ENCODE peak calls at places on chromosomes 12 and 14, in five cellular contexts. One of them, this sample, is unnamed.

GRCh38 chr14:65203574-65203973 is 101.3 kb upstream of the MAX start:
- DNase-seq in IMR-90: no peak
- DNase-seq in ovary: no peak
- DNase-seq in NB4: no peak
- DNase-seq in lower leg skin: no peak
- DNase-seq in this sample: no peak

GRCh38 chr12:15059123-15059522 is 86.3 kb downstream of the PDE6H start:
- DNase-seq in NB4: no peak
- DNase-seq in lower leg skin: no peak
- DNase-seq in ovary: no peak
- DNase-seq in IMR-90: no peak
- DNase-seq in this sample: no peak

GRCh38 chr14:36941783-36942521 is 230.5 kb downstream of the SLC25A21 start:
- DNase-seq in lower leg skin: peak
- DNase-seq in IMR-90: peak
- DNase-seq in ovary: peak
- DNase-seq in NB4: peak
- DNase-seq in this sample: peak

GRCh38 chr12:39443704-39444234 is 849 bp upstream of the KIF21A start:
- DNase-seq in NB4: no peak
- DNase-seq in ovary: no peak
- DNase-seq in lower leg skin: no peak
- DNase-seq in IMR-90: no peak
- DNase-seq in this sample: no peak

GRCh38 chr14:104121142-104121541 is 17.2 kb upstream of the KIF26A start:
- DNase-seq in NB4: no peak
- DNase-seq in lower leg skin: no peak
- DNase-seq in ovary: no peak
- DNase-seq in IMR-90: no peak
- DNase-seq in this sample: no peak

GRCh38 chr14:96029089-96029650 is 10.0 kb upstream of the C14orf132 start:
- DNase-seq in lower leg skin: no peak
- DNase-seq in IMR-90: no peak
- DNase-seq in ovary: no peak
- DNase-seq in NB4: no peak
- DNase-seq in this sample: no peak

GRCh38 chr14:99261916-99262787 is 9.8 kb downstream of the BCL11B start:
- DNase-seq in lower leg skin: no peak
- DNase-seq in NB4: no peak
- DNase-seq in IMR-90: no peak
- DNase-seq in ovary: no peak
- DNase-seq in this sample: no peak

GRCh38 chr12:91098942-91099341 is 12.4 kb downstream of the LUM start:
- DNase-seq in IMR-90: peak
- DNase-seq in ovary: no peak
- DNase-seq in NB4: no peak
- DNase-seq in lower leg skin: peak
- DNase-seq in this sample: no peak

GRCh38 chr12:49012739-49013138 is 5.8 kb downstream of the PRKAG1 start:
- DNase-seq in IMR-90: no peak
- DNase-seq in NB4: no peak
- DNase-seq in lower leg skin: no peak
- DNase-seq in ovary: no peak
- DNase-seq in this sample: no peak

GRCh38 chr12:113452458-113452857 is 19.2 kb downstream of the LHX5 start:
- DNase-seq in NB4: no peak
- DNase-seq in lower leg skin: no peak
- DNase-seq in IMR-90: no peak
- DNase-seq in ovary: no peak
- DNase-seq in this sample: no peak

GRCh38 chr12:4987076-4987775 is 56.5 kb upstream of the KCNA5 start:
- DNase-seq in ovary: no peak
- DNase-seq in lower leg skin: no peak
- DNase-seq in NB4: no peak
- DNase-seq in IMR-90: no peak
- DNase-seq in this sample: no peak

GRCh38 chr12:28303192-28303591 is 112.9 kb downstream of the CCDC91 start:
- DNase-seq in IMR-90: no peak
- DNase-seq in NB4: no peak
- DNase-seq in ovary: no peak
- DNase-seq in lower leg skin: no peak
- DNase-seq in this sample: no peak

GRCh38 chr12:96225003-96225855 is 31.1 kb downstream of the ELK3 start:
- DNase-seq in ovary: peak
- DNase-seq in lower leg skin: no peak
- DNase-seq in NB4: no peak
- DNase-seq in IMR-90: no peak
- DNase-seq in this sample: no peak

GRCh38 chr12:29614926-29615325 is 117.4 kb upstream of the OVCH1 start:
- DNase-seq in lower leg skin: no peak
- DNase-seq in NB4: no peak
- DNase-seq in IMR-90: no peak
- DNase-seq in ovary: no peak
- DNase-seq in this sample: no peak

GRCh38 chr14:99230271-99231141 is 41.5 kb downstream of the BCL11B start:
- DNase-seq in IMR-90: no peak
- DNase-seq in NB4: peak
- DNase-seq in lower leg skin: no peak
- DNase-seq in ovary: no peak
- DNase-seq in this sample: no peak

GRCh38 chr14:50974118-50974517 is 29.8 kb upstream of the PYGL start:
- DNase-seq in IMR-90: no peak
- DNase-seq in NB4: no peak
- DNase-seq in lower leg skin: no peak
- DNase-seq in ovary: no peak
- DNase-seq in this sample: no peak

GRCh38 chr12:56188786-56189335 is 422 bp downstream of the SMARCC2 start:
- DNase-seq in IMR-90: no peak
- DNase-seq in ovary: peak
- DNase-seq in NB4: no peak
- DNase-seq in lower leg skin: no peak
- DNase-seq in this sample: no peak

GRCh38 chr12:56188116-56188785 is 1.0 kb downstream of the SMARCC2 start:
- DNase-seq in ovary: no peak
- DNase-seq in lower leg skin: no peak
- DNase-seq in NB4: peak
- DNase-seq in IMR-90: no peak
- DNase-seq in this sample: peak

GRCh38 chr12:56189336-56189917 is at the start of gene SMARCC2:
- DNase-seq in NB4: peak
- DNase-seq in IMR-90: peak
- DNase-seq in lower leg skin: peak
- DNase-seq in ovary: peak
- DNase-seq in this sample: peak

GRCh38 chr12:56190695-56191155 is 1.4 kb upstream of the SMARCC2 start:
- DNase-seq in IMR-90: no peak
- DNase-seq in ovary: no peak
- DNase-seq in NB4: peak
- DNase-seq in lower leg skin: no peak
- DNase-seq in this sample: no peak

GRCh38 chr12:56189918-56190694 is 823 bp upstream of the SMARCC2 start:
- DNase-seq in ovary: peak
- DNase-seq in NB4: peak
- DNase-seq in lower leg skin: peak
- DNase-seq in IMR-90: peak
- DNase-seq in this sample: peak
- TF ChIP-seq POLR2A in ovary: no peak
- TF ChIP-seq POLR2A in NB4: no peak
- TF ChIP-seq POLR2A in lower leg skin: no peak
- TF ChIP-seq POLR2A in IMR-90: no peak
- TF ChIP-seq POLR2A in this sample: peak

DNA sequence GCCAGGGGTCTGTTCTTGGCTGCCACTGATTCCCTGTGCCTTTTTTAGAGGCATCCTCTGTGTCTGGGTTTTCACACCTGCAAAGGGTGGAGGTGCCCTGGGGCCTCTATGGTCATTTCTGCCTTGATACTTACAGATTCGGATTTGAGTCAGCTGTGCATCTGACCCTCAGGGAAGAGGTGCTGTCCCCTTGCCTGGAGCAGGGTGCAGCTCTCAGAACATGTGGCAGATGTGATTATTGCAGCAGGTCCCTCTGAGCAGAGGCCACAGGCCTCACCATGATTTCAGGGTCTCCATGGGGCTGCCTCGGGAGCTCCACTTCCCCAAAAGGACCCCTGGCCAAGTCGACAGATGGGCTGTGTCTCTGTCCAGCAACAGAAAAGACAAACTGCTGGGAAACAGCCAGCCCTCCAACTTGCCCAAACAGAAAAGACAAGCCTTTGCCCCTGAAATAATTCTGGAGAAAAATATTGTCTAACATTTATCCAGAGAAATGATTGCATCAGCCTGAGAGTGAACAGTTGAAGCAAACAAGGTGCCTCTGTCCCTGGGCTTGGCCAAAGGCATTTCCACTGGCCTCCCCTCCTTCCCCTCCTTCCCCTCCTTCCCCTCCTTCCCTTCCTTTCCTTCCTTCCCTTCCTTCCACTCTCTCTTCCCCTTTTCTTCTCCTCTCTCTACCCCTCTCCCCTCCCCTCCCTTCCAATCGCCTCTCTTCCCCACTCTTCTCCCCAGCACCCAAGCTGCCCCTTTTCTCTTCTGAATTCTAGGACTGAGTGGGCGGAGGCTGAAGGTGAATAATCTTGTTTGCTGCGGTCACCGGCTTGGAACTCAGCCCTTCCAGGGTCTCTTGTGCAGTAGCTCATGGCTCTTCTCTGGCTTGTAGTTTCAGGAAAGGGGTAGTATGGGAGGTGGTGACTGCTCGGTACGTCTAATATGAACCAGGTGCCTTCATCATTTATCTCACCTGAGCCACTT is 676 bp downstream of the SERPINA3 start:
- DNase-seq in IMR-90: peak
- DNase-seq in lower leg skin: no peak
- DNase-seq in ovary: peak
- DNase-seq in NB4: no peak
- DNase-seq in this sample: no peak
- TF ChIP-seq POLR2A in IMR-90: no peak
- TF ChIP-seq POLR2A in lower leg skin: no peak
- TF ChIP-seq POLR2A in ovary: no peak
- TF ChIP-seq POLR2A in NB4: no peak
- TF ChIP-seq POLR2A in this sample: no peak

GRCh38 chr12:31961137-31961536 is 1.9 kb downstream of the RESF1 start:
- DNase-seq in IMR-90: no peak
- DNase-seq in lower leg skin: no peak
- DNase-seq in NB4: no peak
- DNase-seq in ovary: no peak
- DNase-seq in this sample: peak

GRCh38 chr12:31959051-31959700 is at the start of gene RESF1:
- DNase-seq in ovary: peak
- DNase-seq in IMR-90: peak
- DNase-seq in lower leg skin: peak
- DNase-seq in NB4: peak
- DNase-seq in this sample: peak

GRCh38 chr12:31958601-31959000 is 614 bp upstream of the RESF1 start:
- DNase-seq in NB4: no peak
- DNase-seq in ovary: no peak
- DNase-seq in IMR-90: no peak
- DNase-seq in lower leg skin: no peak
- DNase-seq in this sample: no peak

GRCh38 chr12:31962076-31962475 is 2.9 kb downstream of the RESF1 start:
- DNase-seq in lower leg skin: no peak
- DNase-seq in ovary: no peak
- DNase-seq in NB4: no peak
- DNase-seq in IMR-90: no peak
- DNase-seq in this sample: peak

DNA sequence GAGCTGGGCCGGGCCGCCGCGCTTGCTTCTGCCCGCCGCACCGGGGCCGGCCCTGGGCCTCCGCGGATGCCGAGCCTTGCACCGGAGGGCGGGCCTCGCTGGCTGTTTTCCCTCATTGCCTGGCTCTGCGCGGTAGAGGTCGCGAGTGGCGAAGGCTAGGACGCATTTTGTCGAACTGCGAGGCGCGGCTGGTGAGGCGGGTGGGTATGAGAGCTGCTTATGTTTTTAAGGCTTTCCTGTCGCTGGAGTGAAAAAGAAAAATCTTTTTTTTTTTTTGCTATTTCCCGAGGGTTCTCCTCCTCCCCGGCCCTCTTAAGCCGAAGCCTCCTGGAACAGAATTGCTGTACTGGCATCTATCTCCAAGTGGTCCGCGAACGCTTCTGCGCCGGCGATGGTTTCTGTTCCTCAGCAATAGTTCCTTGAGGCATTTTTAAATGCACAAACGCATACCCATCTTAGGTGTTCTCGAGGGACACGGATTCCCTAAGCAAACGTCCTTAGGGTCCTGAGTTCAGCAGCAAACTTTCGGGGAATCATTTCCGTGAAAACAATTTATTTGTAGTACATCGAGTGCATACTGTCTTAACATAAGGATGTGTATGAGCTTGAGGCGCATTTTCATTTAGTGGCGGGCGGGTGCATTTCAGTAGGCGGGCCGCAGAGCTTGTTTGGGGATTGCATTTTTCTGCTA is 631 bp downstream of the RESF1 start:
- DNase-seq in ovary: peak
- DNase-seq in NB4: peak
- DNase-seq in lower leg skin: peak
- DNase-seq in IMR-90: peak
- DNase-seq in this sample: peak
- TF ChIP-seq POLR2A in ovary: no peak
- TF ChIP-seq POLR2A in NB4: no peak
- TF ChIP-seq POLR2A in lower leg skin: no peak
- TF ChIP-seq POLR2A in IMR-90: no peak
- TF ChIP-seq POLR2A in this sample: no peak

GRCh38 chr14:75254381-75254821 is 24.2 kb upstream of the FOS start:
- DNase-seq in ovary: no peak
- DNase-seq in lower leg skin: peak
- DNase-seq in NB4: no peak
- DNase-seq in IMR-90: no peak
- DNase-seq in this sample: no peak
- TF ChIP-seq POLR2A in ovary: no peak
- TF ChIP-seq POLR2A in lower leg skin: no peak
- TF ChIP-seq POLR2A in NB4: no peak
- TF ChIP-seq POLR2A in IMR-90: no peak
- TF ChIP-seq POLR2A in this sample: no peak

GRCh38 chr14:93332853-93333630 is at the start of gene BTBD7:
- DNase-seq in lower leg skin: peak
- DNase-seq in ovary: peak
- DNase-seq in NB4: peak
- DNase-seq in IMR-90: peak
- DNase-seq in this sample: peak
- TF ChIP-seq POLR2A in lower leg skin: peak
- TF ChIP-seq POLR2A in ovary: peak
- TF ChIP-seq POLR2A in NB4: peak
- TF ChIP-seq POLR2A in IMR-90: peak
- TF ChIP-seq POLR2A in this sample: peak

GRCh38 chr14:23366163-23366921 is 1.4 kb upstream of the EFS start:
- DNase-seq in NB4: no peak
- DNase-seq in lower leg skin: peak
- DNase-seq in IMR-90: peak
- DNase-seq in ovary: peak
- DNase-seq in this sample: no peak
- TF ChIP-seq POLR2A in NB4: no peak
- TF ChIP-seq POLR2A in lower leg skin: no peak
- TF ChIP-seq POLR2A in IMR-90: peak
- TF ChIP-seq POLR2A in ovary: peak
- TF ChIP-seq POLR2A in this sample: no peak

This sample was measured in erythroblast.